ENCODE peak calls at places on chromosomes 7 and 10, in nine cellular contexts. One of them, this sample, is unnamed.

GRCh38 chr7:84704380-84704779 is 482.5 kb downstream of the SEMA3D start:
- DNase-seq in SJSA1: no peak
- DNase-seq in colonic mucosa: no peak
- DNase-seq in GM23248: no peak
- DNase-seq in aorta: no peak
- DNase-seq in spleen: no peak
- DNase-seq in ascending aorta: no peak
- DNase-seq in adrenal gland: no peak
- DNase-seq in heart left ventricle: no peak
- DNase-seq in this sample: no peak

GRCh38 chr10:131899116-131899690 is 1.6 kb upstream of the PPP2R2D start:
- DNase-seq in heart left ventricle: no peak
- DNase-seq in adrenal gland: peak; percentile 13
- DNase-seq in aorta: peak; percentile 37
- DNase-seq in SJSA1: no peak
- DNase-seq in ascending aorta: no peak
- DNase-seq in colonic mucosa: no peak
- DNase-seq in spleen: peak; percentile 73
- DNase-seq in GM23248: no peak
- DNase-seq in this sample: peak; percentile 47

GRCh38 chr10:70935125-70935625 is 46.8 kb upstream of the PCBD1 start:
- DNase-seq in ascending aorta: no peak
- DNase-seq in GM23248: no peak
- DNase-seq in aorta: no peak
- DNase-seq in SJSA1: no peak
- DNase-seq in heart left ventricle: no peak
- DNase-seq in adrenal gland: no peak
- DNase-seq in colonic mucosa: no peak
- DNase-seq in spleen: no peak
- DNase-seq in this sample: no peak

GRCh38 chr10:58101682-58102081 is 166.0 kb downstream of the IPMK start:
- DNase-seq in aorta: no peak
- DNase-seq in SJSA1: no peak
- DNase-seq in colonic mucosa: no peak
- DNase-seq in spleen: no peak
- DNase-seq in adrenal gland: no peak
- DNase-seq in GM23248: no peak
- DNase-seq in heart left ventricle: no peak
- DNase-seq in ascending aorta: no peak
- DNase-seq in this sample: no peak

GRCh38 chr7:2325028-2325625 is 10.9 kb upstream of the SNX8 start:
- DNase-seq in adrenal gland: no peak
- DNase-seq in spleen: no peak
- DNase-seq in aorta: no peak
- DNase-seq in ascending aorta: no peak
- DNase-seq in heart left ventricle: no peak
- DNase-seq in SJSA1: no peak
- DNase-seq in colonic mucosa: no peak
- DNase-seq in GM23248: no peak
- DNase-seq in this sample: no peak

GRCh38 chr7:11128500-11128899 is 154.8 kb downstream of the PHF14 start:
- DNase-seq in aorta: no peak
- DNase-seq in heart left ventricle: no peak
- DNase-seq in ascending aorta: no peak
- DNase-seq in adrenal gland: no peak
- DNase-seq in spleen: no peak
- DNase-seq in GM23248: no peak
- DNase-seq in SJSA1: no peak
- DNase-seq in colonic mucosa: no peak
- DNase-seq in this sample: no peak

GRCh38 chr7:37425504-37425903 is 23.2 kb downstream of the ELMO1 start:
- DNase-seq in heart left ventricle: no peak
- DNase-seq in aorta: no peak
- DNase-seq in colonic mucosa: no peak
- DNase-seq in adrenal gland: no peak
- DNase-seq in ascending aorta: no peak
- DNase-seq in spleen: no peak
- DNase-seq in SJSA1: no peak
- DNase-seq in GM23248: no peak
- DNase-seq in this sample: no peak

GRCh38 chr10:93074137-93074596 is 474 bp downstream of the CYP26A1 start:
- DNase-seq in aorta: no peak
- DNase-seq in colonic mucosa: no peak
- DNase-seq in heart left ventricle: no peak
- DNase-seq in GM23248: peak; percentile 22
- DNase-seq in ascending aorta: no peak
- DNase-seq in spleen: no peak
- DNase-seq in SJSA1: peak; percentile 42
- DNase-seq in adrenal gland: no peak
- DNase-seq in this sample: no peak

GRCh38 chr7:111137296-111138195 is 46.6 kb downstream of the LRRN3 start:
- DNase-seq in SJSA1: no peak
- DNase-seq in spleen: peak; percentile 67
- DNase-seq in adrenal gland: no peak
- DNase-seq in aorta: peak; percentile 21
- DNase-seq in heart left ventricle: no peak
- DNase-seq in GM23248: peak; percentile 41
- DNase-seq in colonic mucosa: no peak
- DNase-seq in ascending aorta: no peak
- DNase-seq in this sample: no peak

GRCh38 chr10:81882011-81882410 is 7.0 kb downstream of the NRG3 start:
- DNase-seq in heart left ventricle: no peak
- DNase-seq in spleen: no peak
- DNase-seq in adrenal gland: no peak
- DNase-seq in aorta: no peak
- DNase-seq in SJSA1: no peak
- DNase-seq in ascending aorta: no peak
- DNase-seq in colonic mucosa: no peak
- DNase-seq in GM23248: no peak
- DNase-seq in this sample: no peak

GRCh38 chr10:10499839-10500238 is 517.8 kb upstream of the CELF2 start:
- DNase-seq in colonic mucosa: no peak
- DNase-seq in GM23248: peak; percentile 70
- DNase-seq in ascending aorta: no peak
- DNase-seq in aorta: no peak
- DNase-seq in SJSA1: no peak
- DNase-seq in adrenal gland: no peak
- DNase-seq in spleen: no peak
- DNase-seq in heart left ventricle: no peak
- DNase-seq in this sample: no peak

GRCh38 chr10:52442576-52442975 is 128.5 kb downstream of the DKK1 start:
- DNase-seq in GM23248: peak; percentile 86
- DNase-seq in aorta: no peak
- DNase-seq in spleen: no peak
- DNase-seq in heart left ventricle: no peak
- DNase-seq in colonic mucosa: no peak
- DNase-seq in adrenal gland: no peak
- DNase-seq in ascending aorta: no peak
- DNase-seq in SJSA1: no peak
- DNase-seq in this sample: no peak

GRCh38 chr7:100965051-100965722 is 4.2 kb upstream of the MUC12 start:
- DNase-seq in adrenal gland: no peak
- DNase-seq in colonic mucosa: no peak
- DNase-seq in aorta: no peak
- DNase-seq in spleen: no peak
- DNase-seq in ascending aorta: no peak
- DNase-seq in SJSA1: no peak
- DNase-seq in heart left ventricle: no peak
- DNase-seq in GM23248: no peak
- DNase-seq in this sample: no peak

GRCh38 chr7:98294798-98295382 is 13.4 kb downstream of the BRI3 start:
- DNase-seq in colonic mucosa: peak; percentile 71
- DNase-seq in spleen: no peak
- DNase-seq in heart left ventricle: no peak
- DNase-seq in ascending aorta: no peak
- DNase-seq in SJSA1: peak; percentile 48
- DNase-seq in aorta: no peak
- DNase-seq in adrenal gland: peak; percentile 72
- DNase-seq in GM23248: peak; percentile 76
- DNase-seq in this sample: no peak

GRCh38 chr10:53314856-53315255 is 542.3 kb upstream of the MBL2 start:
- DNase-seq in spleen: no peak
- DNase-seq in GM23248: peak; percentile 89
- DNase-seq in SJSA1: peak; percentile 58
- DNase-seq in adrenal gland: no peak
- DNase-seq in colonic mucosa: no peak
- DNase-seq in ascending aorta: no peak
- DNase-seq in heart left ventricle: no peak
- DNase-seq in aorta: no peak
- DNase-seq in this sample: no peak

GRCh38 chr10:85124592-85124991 is 796.2 kb downstream of the CCSER2 start:
- DNase-seq in aorta: no peak
- DNase-seq in colonic mucosa: no peak
- DNase-seq in GM23248: no peak
- DNase-seq in ascending aorta: no peak
- DNase-seq in heart left ventricle: peak; percentile 37
- DNase-seq in adrenal gland: peak; percentile 64
- DNase-seq in SJSA1: no peak
- DNase-seq in spleen: no peak
- DNase-seq in this sample: no peak

GRCh38 chr10:58457761-58458616 is 54.7 kb upstream of the BICC1 start:
- DNase-seq in heart left ventricle: peak; percentile 65
- DNase-seq in aorta: no peak
- DNase-seq in SJSA1: peak; percentile 61
- DNase-seq in GM23248: peak; percentile 91
- DNase-seq in colonic mucosa: peak; percentile 43
- DNase-seq in ascending aorta: no peak
- DNase-seq in adrenal gland: peak; percentile 18
- DNase-seq in spleen: no peak
- DNase-seq in this sample: peak; percentile 54

GRCh38 chr10:102718220-102718619 is 3.8 kb downstream of the SFXN2 start:
- DNase-seq in heart left ventricle: peak; percentile 53
- DNase-seq in adrenal gland: no peak
- DNase-seq in ascending aorta: no peak
- DNase-seq in SJSA1: no peak
- DNase-seq in GM23248: peak; percentile 42
- DNase-seq in aorta: no peak
- DNase-seq in spleen: no peak
- DNase-seq in colonic mucosa: no peak
- DNase-seq in this sample: no peak

GRCh38 chr10:99598781-99599481 is 21.3 kb downstream of the SLC25A28 start:
- DNase-seq in aorta: no peak
- DNase-seq in SJSA1: no peak
- DNase-seq in heart left ventricle: no peak
- DNase-seq in colonic mucosa: no peak
- DNase-seq in spleen: no peak
- DNase-seq in adrenal gland: no peak
- DNase-seq in ascending aorta: no peak
- DNase-seq in GM23248: peak; percentile 12
- DNase-seq in this sample: no peak

GRCh38 chr10:80318742-80319141 is 29.3 kb upstream of the MAT1A start:
- DNase-seq in SJSA1: no peak
- DNase-seq in adrenal gland: no peak
- DNase-seq in spleen: no peak
- DNase-seq in GM23248: no peak
- DNase-seq in heart left ventricle: no peak
- DNase-seq in aorta: no peak
- DNase-seq in colonic mucosa: no peak
- DNase-seq in ascending aorta: no peak
- DNase-seq in this sample: no peak

GRCh38 chr10:80321183-80321582 is 31.7 kb upstream of the MAT1A start:
- DNase-seq in ascending aorta: no peak
- DNase-seq in spleen: no peak
- DNase-seq in GM23248: no peak
- DNase-seq in aorta: no peak
- DNase-seq in SJSA1: no peak
- DNase-seq in colonic mucosa: no peak
- DNase-seq in heart left ventricle: no peak
- DNase-seq in adrenal gland: no peak
- DNase-seq in this sample: no peak

GRCh38 chr10:80319318-80319717 is 29.9 kb upstream of the MAT1A start:
- DNase-seq in SJSA1: no peak
- DNase-seq in GM23248: no peak
- DNase-seq in ascending aorta: no peak
- DNase-seq in aorta: no peak
- DNase-seq in spleen: no peak
- DNase-seq in heart left ventricle: no peak
- DNase-seq in colonic mucosa: no peak
- DNase-seq in adrenal gland: no peak
- DNase-seq in this sample: no peak

GRCh38 chr10:80320377-80320776 is 30.9 kb upstream of the MAT1A start:
- DNase-seq in colonic mucosa: no peak
- DNase-seq in spleen: no peak
- DNase-seq in GM23248: no peak
- DNase-seq in heart left ventricle: no peak
- DNase-seq in SJSA1: no peak
- DNase-seq in adrenal gland: no peak
- DNase-seq in ascending aorta: no peak
- DNase-seq in aorta: no peak
- DNase-seq in this sample: no peak

GRCh38 chr10:80319725-80320290 is 30.4 kb upstream of the MAT1A start:
- DNase-seq in heart left ventricle: no peak
- DNase-seq in adrenal gland: no peak
- DNase-seq in aorta: no peak
- DNase-seq in ascending aorta: no peak
- DNase-seq in colonic mucosa: no peak
- DNase-seq in GM23248: no peak
- DNase-seq in SJSA1: no peak
- DNase-seq in spleen: no peak
- DNase-seq in this sample: no peak
- H3K4me3 ChIP-seq in heart left ventricle: no peak overlapping the region
- H3K4me3 ChIP-seq in adrenal gland: no peak overlapping the region
- H3K4me3 ChIP-seq in aorta: no peak overlapping the region
- H3K4me3 ChIP-seq in ascending aorta: no peak overlapping the region
- H3K4me3 ChIP-seq in colonic mucosa: no peak overlapping the region
- H3K4me3 ChIP-seq in GM23248: no peak overlapping the region
- H3K4me3 ChIP-seq in SJSA1: no peak overlapping the region
- H3K4me3 ChIP-seq in spleen: no peak overlapping the region
- H3K4me3 ChIP-seq in this sample: no peak overlapping the region

GRCh38 chr7:55063633-55064032 is 44.8 kb downstream of the EGFR start:
- DNase-seq in colonic mucosa: no peak
- DNase-seq in GM23248: peak; percentile 83
- DNase-seq in heart left ventricle: no peak
- DNase-seq in spleen: no peak
- DNase-seq in ascending aorta: no peak
- DNase-seq in aorta: no peak
- DNase-seq in SJSA1: peak; percentile 67
- DNase-seq in adrenal gland: no peak
- DNase-seq in this sample: no peak
- H3K27ac ChIP-seq in colonic mucosa: no peak overlapping the region
- H3K27ac ChIP-seq in GM23248: peak overlapping the region; percentile 99
- H3K27ac ChIP-seq in heart left ventricle: no peak overlapping the region
- H3K27ac ChIP-seq in spleen: no peak overlapping the region
- H3K27ac ChIP-seq in ascending aorta: no peak overlapping the region
- H3K27ac ChIP-seq in aorta: no peak overlapping the region
- H3K27ac ChIP-seq in SJSA1: peak overlapping the region; percentile 100
- H3K27ac ChIP-seq in adrenal gland: no peak overlapping the region
- H3K27ac ChIP-seq in this sample: no peak overlapping the region

GRCh38 chr7:30752484-30752883 is 549 bp downstream of the INMT start:
- DNase-seq in ascending aorta: no peak
- DNase-seq in GM23248: no peak
- DNase-seq in colonic mucosa: no peak
- DNase-seq in adrenal gland: no peak
- DNase-seq in SJSA1: no peak
- DNase-seq in aorta: peak; percentile 69
- DNase-seq in spleen: no peak
- DNase-seq in heart left ventricle: no peak
- DNase-seq in this sample: no peak
- H3K4me3 ChIP-seq in ascending aorta: peak overlapping the region; percentile 71
- H3K4me3 ChIP-seq in GM23248: no peak overlapping the region
- H3K4me3 ChIP-seq in colonic mucosa: no peak overlapping the region
- H3K4me3 ChIP-seq in adrenal gland: no peak overlapping the region
- H3K4me3 ChIP-seq in SJSA1: no peak overlapping the region
- H3K4me3 ChIP-seq in aorta: peak overlapping the region; percentile 37
- H3K4me3 ChIP-seq in spleen: no peak overlapping the region
- H3K4me3 ChIP-seq in heart left ventricle: peak overlapping the region; percentile 69
- H3K4me3 ChIP-seq in this sample: peak overlapping the region; percentile 7

GRCh38 chr10:21184216-21184615 is 287.1 kb upstream of the NEBL start:
- DNase-seq in adrenal gland: no peak
- DNase-seq in aorta: no peak
- DNase-seq in heart left ventricle: no peak
- DNase-seq in GM23248: no peak
- DNase-seq in ascending aorta: no peak
- DNase-seq in spleen: no peak
- DNase-seq in colonic mucosa: no peak
- DNase-seq in SJSA1: no peak
- DNase-seq in this sample: no peak
- H3K27ac ChIP-seq in adrenal gland: no peak overlapping the region
- H3K27ac ChIP-seq in aorta: no peak overlapping the region
- H3K27ac ChIP-seq in heart left ventricle: no peak overlapping the region
- H3K27ac ChIP-seq in GM23248: no peak overlapping the region
- H3K27ac ChIP-seq in ascending aorta: no peak overlapping the region
- H3K27ac ChIP-seq in spleen: no peak overlapping the region
- H3K27ac ChIP-seq in colonic mucosa: no peak overlapping the region
- H3K27ac ChIP-seq in SJSA1: no peak overlapping the region
- H3K27ac ChIP-seq in this sample: no peak overlapping the region

This sample was measured in Peyer's patch.